ENCODE peak calls at places on chromosomes 16 and 17, in seven cellular contexts. One of them, this sample, is unnamed.

GRCh38 chr16:71927383-71927782 is 32.1 kb downstream of the IST1 start:
- DNase-seq in IMR-90: peak
- DNase-seq in heart left ventricle: peak
- DNase-seq in A549: peak
- DNase-seq in esophagus squamous epithelium: no peak
- DNase-seq in K562: no peak
- DNase-seq in erythroblast: no peak
- DNase-seq in this sample: peak

GRCh38 chr16:85069171-85069570 is 41.6 kb downstream of the KIAA0513 start:
- DNase-seq in A549: no peak
- DNase-seq in esophagus squamous epithelium: no peak
- DNase-seq in IMR-90: no peak
- DNase-seq in K562: no peak
- DNase-seq in erythroblast: no peak
- DNase-seq in heart left ventricle: no peak
- DNase-seq in this sample: no peak

GRCh38 chr16:14427371-14427948 is 202.6 kb downstream of the PARN start:
- DNase-seq in A549: peak
- DNase-seq in erythroblast: no peak
- DNase-seq in heart left ventricle: no peak
- DNase-seq in IMR-90: peak
- DNase-seq in K562: no peak
- DNase-seq in esophagus squamous epithelium: no peak
- DNase-seq in this sample: peak

GRCh38 chr16:74321356-74321755 is 24.7 kb downstream of the PSMD7 start:
- DNase-seq in IMR-90: no peak
- DNase-seq in erythroblast: no peak
- DNase-seq in A549: no peak
- DNase-seq in K562: no peak
- DNase-seq in esophagus squamous epithelium: no peak
- DNase-seq in heart left ventricle: no peak
- DNase-seq in this sample: no peak

GRCh38 chr17:66076546-66077190 is 115.3 kb downstream of the CEP112 start:
- DNase-seq in esophagus squamous epithelium: no peak
- DNase-seq in heart left ventricle: peak
- DNase-seq in IMR-90: no peak
- DNase-seq in A549: no peak
- DNase-seq in erythroblast: no peak
- DNase-seq in K562: no peak
- DNase-seq in this sample: no peak

GRCh38 chr17:44921122-44921882 is 6.0 kb upstream of the GFAP start:
- DNase-seq in heart left ventricle: peak
- DNase-seq in A549: no peak
- DNase-seq in erythroblast: no peak
- DNase-seq in esophagus squamous epithelium: no peak
- DNase-seq in IMR-90: no peak
- DNase-seq in K562: peak
- DNase-seq in this sample: no peak

GRCh38 chr17:62627219-62627903 is at the start of gene MRC2:
- DNase-seq in erythroblast: no peak
- DNase-seq in IMR-90: peak
- DNase-seq in A549: peak
- DNase-seq in K562: peak
- DNase-seq in esophagus squamous epithelium: no peak
- DNase-seq in heart left ventricle: peak
- DNase-seq in this sample: peak

GRCh38 chr17:56317351-56318208 is 164.3 kb downstream of the ANKFN1 start:
- DNase-seq in erythroblast: no peak
- DNase-seq in heart left ventricle: no peak
- DNase-seq in IMR-90: no peak
- DNase-seq in esophagus squamous epithelium: no peak
- DNase-seq in K562: no peak
- DNase-seq in A549: no peak
- DNase-seq in this sample: no peak

GRCh38 chr16:56347166-56347565 is 78.2 kb downstream of the AMFR start:
- DNase-seq in A549: no peak
- DNase-seq in K562: no peak
- DNase-seq in erythroblast: no peak
- DNase-seq in esophagus squamous epithelium: no peak
- DNase-seq in heart left ventricle: peak
- DNase-seq in IMR-90: no peak
- DNase-seq in this sample: no peak

GRCh38 chr17:12592941-12593340 is 72.7 kb upstream of the MYOCD start:
- DNase-seq in erythroblast: no peak
- DNase-seq in heart left ventricle: no peak
- DNase-seq in IMR-90: no peak
- DNase-seq in esophagus squamous epithelium: no peak
- DNase-seq in A549: no peak
- DNase-seq in K562: no peak
- DNase-seq in this sample: no peak

GRCh38 chr17:37103191-37103590 is 154.4 kb downstream of the AATF start:
- DNase-seq in K562: no peak
- DNase-seq in IMR-90: no peak
- DNase-seq in A549: no peak
- DNase-seq in esophagus squamous epithelium: no peak
- DNase-seq in erythroblast: no peak
- DNase-seq in heart left ventricle: no peak
- DNase-seq in this sample: no peak

GRCh38 chr17:74960739-74961342 is 11.7 kb downstream of the HID1 start:
- DNase-seq in esophagus squamous epithelium: no peak
- DNase-seq in heart left ventricle: no peak
- DNase-seq in K562: peak
- DNase-seq in IMR-90: peak
- DNase-seq in A549: peak
- DNase-seq in erythroblast: peak
- DNase-seq in this sample: no peak

GRCh38 chr17:46809110-46809571 is 9.4 kb downstream of the WNT3 start:
- DNase-seq in erythroblast: no peak
- DNase-seq in IMR-90: no peak
- DNase-seq in heart left ventricle: no peak
- DNase-seq in A549: no peak
- DNase-seq in esophagus squamous epithelium: no peak
- DNase-seq in K562: peak
- DNase-seq in this sample: peak

GRCh38 chr17:50680126-50680525 is 27.6 kb downstream of the ANKRD40 start:
- DNase-seq in IMR-90: no peak
- DNase-seq in A549: no peak
- DNase-seq in K562: no peak
- DNase-seq in erythroblast: no peak
- DNase-seq in esophagus squamous epithelium: no peak
- DNase-seq in heart left ventricle: no peak
- DNase-seq in this sample: no peak

GRCh38 chr17:74818306-74818705 is 41.4 kb downstream of the GRIN2C start:
- DNase-seq in erythroblast: no peak
- DNase-seq in esophagus squamous epithelium: no peak
- DNase-seq in heart left ventricle: no peak
- DNase-seq in A549: no peak
- DNase-seq in IMR-90: no peak
- DNase-seq in K562: peak
- DNase-seq in this sample: no peak

GRCh38 chr16:48384982-48385271 is 286 bp downstream of the SIAH1 start:
- DNase-seq in IMR-90: no peak
- DNase-seq in K562: peak
- DNase-seq in heart left ventricle: peak
- DNase-seq in A549: no peak
- DNase-seq in esophagus squamous epithelium: no peak
- DNase-seq in erythroblast: peak
- DNase-seq in this sample: no peak

GRCh38 chr17:35433075-35433894 is 985 bp upstream of the SLFN12 start:
- DNase-seq in IMR-90: peak
- DNase-seq in heart left ventricle: peak
- DNase-seq in K562: peak
- DNase-seq in A549: peak
- DNase-seq in erythroblast: peak
- DNase-seq in esophagus squamous epithelium: no peak
- DNase-seq in this sample: peak

GRCh38 chr16:50202926-50203624 is 50.0 kb downstream of the TENT4B start:
- DNase-seq in K562: no peak
- DNase-seq in heart left ventricle: no peak
- DNase-seq in erythroblast: no peak
- DNase-seq in A549: peak
- DNase-seq in esophagus squamous epithelium: no peak
- DNase-seq in IMR-90: peak
- DNase-seq in this sample: peak

GRCh38 chr16:50708373-50709060 is 15.1 kb downstream of the NOD2 start:
- DNase-seq in esophagus squamous epithelium: no peak
- DNase-seq in heart left ventricle: peak
- DNase-seq in A549: no peak
- DNase-seq in K562: no peak
- DNase-seq in erythroblast: no peak
- DNase-seq in IMR-90: no peak
- DNase-seq in this sample: no peak

GRCh38 chr17:34386925-34387550 is 24.0 kb upstream of the CCL1 start:
- DNase-seq in erythroblast: peak
- DNase-seq in K562: no peak
- DNase-seq in IMR-90: peak
- DNase-seq in heart left ventricle: no peak
- DNase-seq in esophagus squamous epithelium: no peak
- DNase-seq in A549: no peak
- DNase-seq in this sample: no peak

GRCh38 chr16:75789237-75789636 is 62.9 kb upstream of the CPHXL start:
- DNase-seq in heart left ventricle: no peak
- DNase-seq in A549: peak
- DNase-seq in esophagus squamous epithelium: no peak
- DNase-seq in IMR-90: peak
- DNase-seq in K562: peak
- DNase-seq in erythroblast: peak
- DNase-seq in this sample: peak

GRCh38 chr16:22633280-22633679 is 122.6 kb downstream of the NPIPB5 start:
- DNase-seq in A549: no peak
- DNase-seq in K562: no peak
- DNase-seq in esophagus squamous epithelium: no peak
- DNase-seq in erythroblast: no peak
- DNase-seq in heart left ventricle: no peak
- DNase-seq in IMR-90: no peak
- DNase-seq in this sample: no peak

GRCh38 chr16:85428899-85429775 is 184.0 kb upstream of the GSE1 start:
- DNase-seq in esophagus squamous epithelium: no peak
- DNase-seq in K562: no peak
- DNase-seq in erythroblast: no peak
- DNase-seq in A549: no peak
- DNase-seq in heart left ventricle: no peak
- DNase-seq in IMR-90: no peak
- DNase-seq in this sample: no peak

GRCh38 chr16:57619606-57620315 is 8.7 kb upstream of the ADGRG1 start:
- DNase-seq in esophagus squamous epithelium: no peak
- DNase-seq in heart left ventricle: no peak
- DNase-seq in IMR-90: no peak
- DNase-seq in A549: no peak
- DNase-seq in erythroblast: no peak
- DNase-seq in K562: no peak
- DNase-seq in this sample: no peak

GRCh38 chr16:2817496-2818277 is 650 bp downstream of the PRSS21 start:
- DNase-seq in K562: peak
- DNase-seq in erythroblast: no peak
- DNase-seq in esophagus squamous epithelium: no peak
- DNase-seq in heart left ventricle: no peak
- DNase-seq in IMR-90: no peak
- DNase-seq in A549: no peak
- DNase-seq in this sample: no peak

GRCh38 chr16:85361441-85362118 is 249.3 kb upstream of the CIBAR2 start:
- DNase-seq in A549: no peak
- DNase-seq in K562: peak
- DNase-seq in heart left ventricle: no peak
- DNase-seq in IMR-90: no peak
- DNase-seq in esophagus squamous epithelium: no peak
- DNase-seq in erythroblast: no peak
- DNase-seq in this sample: no peak

GRCh38 chr16:86970279-86970678 is 346.9 kb downstream of the C16orf95 start:
- DNase-seq in erythroblast: no peak
- DNase-seq in heart left ventricle: no peak
- DNase-seq in IMR-90: no peak
- DNase-seq in A549: no peak
- DNase-seq in esophagus squamous epithelium: no peak
- DNase-seq in K562: no peak
- DNase-seq in this sample: no peak
- TF ChIP-seq POLR2A in erythroblast: no peak
- TF ChIP-seq POLR2A in heart left ventricle: no peak
- TF ChIP-seq POLR2A in IMR-90: no peak
- TF ChIP-seq POLR2A in A549: no peak
- TF ChIP-seq POLR2A in esophagus squamous epithelium: no peak
- TF ChIP-seq POLR2A in K562: no peak
- TF ChIP-seq POLR2A in this sample: no peak

GRCh38 chr16:31201511-31202401 is 804 bp downstream of the PYCARD start:
- DNase-seq in esophagus squamous epithelium: no peak
- DNase-seq in A549: no peak
- DNase-seq in K562: peak
- DNase-seq in heart left ventricle: peak
- DNase-seq in erythroblast: no peak
- DNase-seq in IMR-90: no peak
- DNase-seq in this sample: no peak
- TF ChIP-seq POLR2A in esophagus squamous epithelium: no peak
- TF ChIP-seq POLR2A in A549: no peak
- TF ChIP-seq POLR2A in K562: peak
- TF ChIP-seq POLR2A in heart left ventricle: no peak
- TF ChIP-seq POLR2A in erythroblast: no peak
- TF ChIP-seq POLR2A in IMR-90: no peak
- TF ChIP-seq POLR2A in this sample: no peak

GRCh38 chr17:76735006-76735405 is 2.1 kb downstream of the SRSF2 start:
- DNase-seq in erythroblast: peak
- DNase-seq in IMR-90: peak
- DNase-seq in heart left ventricle: no peak
- DNase-seq in K562: no peak
- DNase-seq in A549: peak
- DNase-seq in esophagus squamous epithelium: no peak
- DNase-seq in this sample: no peak

GRCh38 chr17:76735586-76736348 is 1.4 kb downstream of the SRSF2 start:
- DNase-seq in IMR-90: no peak
- DNase-seq in heart left ventricle: no peak
- DNase-seq in A549: no peak
- DNase-seq in K562: no peak
- DNase-seq in esophagus squamous epithelium: no peak
- DNase-seq in erythroblast: peak
- DNase-seq in this sample: no peak

GRCh38 chr17:76737676-76738467 is at the start of gene MFSD11:
- DNase-seq in A549: peak
- DNase-seq in K562: peak
- DNase-seq in heart left ventricle: peak
- DNase-seq in IMR-90: peak
- DNase-seq in esophagus squamous epithelium: no peak
- DNase-seq in erythroblast: peak
- DNase-seq in this sample: peak

GRCh38 chr17:76737082-76737675 is at the start of gene SRSF2:
- DNase-seq in erythroblast: peak
- DNase-seq in IMR-90: peak
- DNase-seq in K562: peak
- DNase-seq in A549: peak
- DNase-seq in heart left ventricle: peak
- DNase-seq in esophagus squamous epithelium: peak
- DNase-seq in this sample: peak

GRCh38 chr17:76736349-76737081 is 616 bp downstream of the SRSF2 start:
- DNase-seq in A549: peak
- DNase-seq in erythroblast: peak
- DNase-seq in IMR-90: peak
- DNase-seq in esophagus squamous epithelium: no peak
- DNase-seq in K562: peak
- DNase-seq in heart left ventricle: peak
- DNase-seq in this sample: no peak
- TF ChIP-seq POLR2A in A549: no peak
- TF ChIP-seq POLR2A in erythroblast: no peak
- TF ChIP-seq POLR2A in IMR-90: no peak
- TF ChIP-seq POLR2A in esophagus squamous epithelium: no peak
- TF ChIP-seq POLR2A in K562: no peak
- TF ChIP-seq POLR2A in heart left ventricle: peak
- TF ChIP-seq POLR2A in this sample: no peak

GRCh38 chr17:82096709-82097186 is 1.3 kb downstream of the FASN start:
- DNase-seq in K562: no peak
- DNase-seq in erythroblast: no peak
- DNase-seq in IMR-90: no peak
- DNase-seq in esophagus squamous epithelium: no peak
- DNase-seq in A549: no peak
- DNase-seq in heart left ventricle: no peak
- DNase-seq in this sample: no peak
- TF ChIP-seq POLR2A in K562: peak
- TF ChIP-seq POLR2A in erythroblast: no peak
- TF ChIP-seq POLR2A in IMR-90: no peak
- TF ChIP-seq POLR2A in esophagus squamous epithelium: no peak
- TF ChIP-seq POLR2A in A549: no peak
- TF ChIP-seq POLR2A in heart left ventricle: no peak
- TF ChIP-seq POLR2A in this sample: no peak